ENCODE peak calls at places on chromosome 19, in four cellular contexts. One of them, this sample, is unnamed.

GRCh38 chr19:39915848-39916215 is 18.6 kb downstream of the FCGBP start:
- DNase-seq in GM23248: no peak
- DNase-seq in OCI-LY7: no peak
- DNase-seq in neural progenitor cell: no peak
- DNase-seq in this sample: no peak

GRCh38 chr19:18280247-18281081 is 958 bp downstream of the JUND start:
- DNase-seq in OCI-LY7: peak; percentile 95
- DNase-seq in GM23248: peak; percentile 85
- DNase-seq in neural progenitor cell: peak; percentile 81
- DNase-seq in this sample: peak; percentile 72

GRCh38 chr19:8569066-8569761 is 8.0 kb downstream of the MYO1F start:
- DNase-seq in GM23248: peak; percentile 97
- DNase-seq in neural progenitor cell: no peak
- DNase-seq in OCI-LY7: no peak
- DNase-seq in this sample: peak; percentile 96

GRCh38 chr19:13557756-13558398 is 51.6 kb upstream of the CACNA1A start:
- DNase-seq in GM23248: peak; percentile 6
- DNase-seq in OCI-LY7: peak; percentile 39
- DNase-seq in neural progenitor cell: peak; percentile 57
- DNase-seq in this sample: peak; percentile 44

GRCh38 chr19:58387338-58388174 is 487 bp downstream of the RPS5 start:
- DNase-seq in OCI-LY7: peak; percentile 30
- DNase-seq in GM23248: peak; percentile 34
- DNase-seq in neural progenitor cell: no peak
- DNase-seq in this sample: no peak

GRCh38 chr19:44925114-44925891 is 10.9 kb downstream of the APOC1 start:
- DNase-seq in GM23248: peak; percentile 44
- DNase-seq in neural progenitor cell: no peak
- DNase-seq in OCI-LY7: no peak
- DNase-seq in this sample: no peak

GRCh38 chr19:17107546-17108452 is 32.2 kb downstream of the MYO9B start:
- DNase-seq in GM23248: peak; percentile 99
- DNase-seq in OCI-LY7: no peak
- DNase-seq in neural progenitor cell: no peak
- DNase-seq in this sample: peak; percentile 99

GRCh38 chr19:38975214-38975860 is at the start of gene FBXO17:
- DNase-seq in OCI-LY7: no peak
- DNase-seq in GM23248: peak; percentile 88
- DNase-seq in neural progenitor cell: peak; percentile 77
- DNase-seq in this sample: no peak

GRCh38 chr19:11325544-11325943 is 13.9 kb downstream of the RAB3D start:
- DNase-seq in GM23248: no peak
- DNase-seq in OCI-LY7: no peak
- DNase-seq in neural progenitor cell: no peak
- DNase-seq in this sample: no peak

GRCh38 chr19:42412223-42412622 is 15.0 kb downstream of the LIPE start:
- DNase-seq in neural progenitor cell: peak; percentile 33
- DNase-seq in GM23248: no peak
- DNase-seq in OCI-LY7: no peak
- DNase-seq in this sample: no peak

GRCh38 chr19:41456342-41456918 is 13.5 kb downstream of the ERICH4 start:
- DNase-seq in OCI-LY7: no peak
- DNase-seq in GM23248: peak; percentile 86
- DNase-seq in neural progenitor cell: no peak
- DNase-seq in this sample: no peak

GRCh38 chr19:30898353-30899103 is 450.7 kb downstream of the TSHZ3 start:
- DNase-seq in OCI-LY7: peak; percentile 0
- DNase-seq in GM23248: no peak
- DNase-seq in neural progenitor cell: no peak
- DNase-seq in this sample: no peak

GRCh38 chr19:41025871-41026270 is 34.8 kb downstream of the CYP2B6 start:
- DNase-seq in GM23248: no peak
- DNase-seq in OCI-LY7: no peak
- DNase-seq in neural progenitor cell: peak; percentile 6
- DNase-seq in this sample: no peak

GRCh38 chr19:13622727-13623126 is 116.4 kb upstream of the CACNA1A start:
- DNase-seq in neural progenitor cell: peak; percentile 56
- DNase-seq in GM23248: no peak
- DNase-seq in OCI-LY7: no peak
- DNase-seq in this sample: no peak

GRCh38 chr19:46390121-46390858 is 23.1 kb downstream of the CCDC8 start:
- DNase-seq in OCI-LY7: no peak
- DNase-seq in neural progenitor cell: no peak
- DNase-seq in GM23248: no peak
- DNase-seq in this sample: no peak

GRCh38 chr19:49684251-49684982 is 5.0 kb upstream of the ADM5 start:
- DNase-seq in neural progenitor cell: peak; percentile 42
- DNase-seq in OCI-LY7: no peak
- DNase-seq in GM23248: peak; percentile 47
- DNase-seq in this sample: peak; percentile 35

GRCh38 chr19:49710372-49710951 is 19.5 kb downstream of the CPT1C start:
- DNase-seq in GM23248: peak; percentile 82
- DNase-seq in neural progenitor cell: no peak
- DNase-seq in OCI-LY7: no peak
- DNase-seq in this sample: peak; percentile 72

GRCh38 chr19:54045771-54046170 is 17.9 kb downstream of the VSTM1 start:
- DNase-seq in neural progenitor cell: no peak
- DNase-seq in OCI-LY7: no peak
- DNase-seq in GM23248: no peak
- DNase-seq in this sample: no peak

GRCh38 chr19:42872608-42873007 is 6.9 kb downstream of the PSG1 start:
- DNase-seq in neural progenitor cell: no peak
- DNase-seq in GM23248: no peak
- DNase-seq in OCI-LY7: no peak
- DNase-seq in this sample: no peak

GRCh38 chr19:15282311-15282705 is 50.0 kb downstream of the BRD4 start:
- DNase-seq in neural progenitor cell: no peak
- DNase-seq in OCI-LY7: no peak
- DNase-seq in GM23248: no peak
- DNase-seq in this sample: no peak

GRCh38 chr19:47225746-47226425 is 5.1 kb downstream of the BBC3 start:
- DNase-seq in neural progenitor cell: peak; percentile 96
- DNase-seq in OCI-LY7: peak; percentile 92
- DNase-seq in GM23248: peak; percentile 95
- DNase-seq in this sample: peak; percentile 81

GRCh38 chr19:28469544-28469943 is 743.4 kb downstream of the UQCRFS1 start:
- DNase-seq in OCI-LY7: no peak
- DNase-seq in GM23248: no peak
- DNase-seq in neural progenitor cell: no peak
- DNase-seq in this sample: no peak

GRCh38 chr19:42203700-42204099 is 13.8 kb downstream of the DEDD2 start:
- DNase-seq in GM23248: no peak
- DNase-seq in neural progenitor cell: no peak
- DNase-seq in OCI-LY7: no peak
- DNase-seq in this sample: no peak

GRCh38 chr19:55387736-55388497 is 2.2 kb downstream of the RPL28 start:
- DNase-seq in neural progenitor cell: no peak
- DNase-seq in OCI-LY7: no peak
- DNase-seq in GM23248: no peak
- DNase-seq in this sample: no peak

GRCh38 chr19:40387151-40387550 is 2.8 kb downstream of the HIPK4 start:
- DNase-seq in GM23248: no peak
- DNase-seq in OCI-LY7: no peak
- DNase-seq in neural progenitor cell: no peak
- DNase-seq in this sample: no peak

GRCh38 chr19:674282-675151 is 1.7 kb upstream of the FSTL3 start:
- DNase-seq in neural progenitor cell: no peak
- DNase-seq in OCI-LY7: no peak
- DNase-seq in GM23248: no peak
- DNase-seq in this sample: no peak

DNA sequence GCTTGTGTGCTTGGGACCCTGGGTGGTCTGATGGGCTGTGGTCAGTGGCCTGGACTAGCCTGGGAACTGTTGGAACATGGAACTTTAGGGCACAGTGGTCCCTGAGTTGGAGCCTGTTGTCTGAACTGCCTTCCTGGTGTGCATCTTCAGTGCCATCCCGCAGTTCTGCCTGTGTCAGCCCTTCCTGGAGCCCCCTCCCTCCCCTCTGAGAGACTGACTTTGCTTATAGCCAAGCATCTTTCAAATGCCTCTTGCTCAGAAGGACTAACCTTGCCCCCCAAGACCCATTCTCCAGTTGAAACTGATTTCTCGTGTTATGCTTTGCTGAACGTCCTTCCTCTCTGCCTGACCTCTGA is 14.3 kb downstream of the MAU2 start:
- DNase-seq in GM23248: no peak
- DNase-seq in neural progenitor cell: no peak
- DNase-seq in OCI-LY7: no peak
- DNase-seq in this sample: no peak
- H3K27ac ChIP-seq in GM23248: no peak overlapping the region
- H3K27ac ChIP-seq in neural progenitor cell: no peak overlapping the region
- H3K27ac ChIP-seq in OCI-LY7: no peak overlapping the region
- H3K27ac ChIP-seq in this sample: no peak overlapping the region

DNA sequence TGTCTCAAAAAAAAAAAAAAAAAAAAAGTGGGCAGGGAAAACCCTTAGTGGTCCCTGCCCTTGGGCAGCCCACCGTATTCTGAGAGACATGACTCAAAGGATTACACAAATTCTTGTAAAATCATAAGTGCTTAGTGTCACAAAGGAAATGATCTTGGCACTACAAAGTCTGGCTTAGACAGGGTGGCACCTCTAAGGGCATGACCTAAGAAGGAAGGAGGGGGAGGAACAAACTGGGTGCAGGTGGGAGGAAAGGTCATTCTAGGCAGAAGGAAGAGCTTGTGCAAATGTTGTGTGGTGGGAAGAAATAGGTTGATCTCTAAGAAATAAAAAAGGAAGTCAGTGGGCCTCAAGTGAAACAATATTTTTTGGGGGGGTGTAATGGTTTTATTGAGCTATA is 10.4 kb downstream of the PNPLA6 start:
- DNase-seq in OCI-LY7: no peak
- DNase-seq in GM23248: no peak
- DNase-seq in neural progenitor cell: no peak
- DNase-seq in this sample: no peak
- TF ChIP-seq EZH2phosphoT487 in OCI-LY7: no peak
- TF ChIP-seq EZH2phosphoT487 in GM23248: no peak
- TF ChIP-seq EZH2phosphoT487 in neural progenitor cell: no peak
- TF ChIP-seq EZH2phosphoT487 in this sample: no peak

GRCh38 chr19:6233051-6233826 is 46.5 kb downstream of the MLLT1 start:
- DNase-seq in GM23248: peak; percentile 75
- DNase-seq in neural progenitor cell: no peak
- DNase-seq in OCI-LY7: no peak
- DNase-seq in this sample: no peak
- H3K4me3 ChIP-seq in GM23248: peak overlapping the region; percentile 32
- H3K4me3 ChIP-seq in neural progenitor cell: no peak overlapping the region
- H3K4me3 ChIP-seq in OCI-LY7: no peak overlapping the region
- H3K4me3 ChIP-seq in this sample: no peak overlapping the region

DNA sequence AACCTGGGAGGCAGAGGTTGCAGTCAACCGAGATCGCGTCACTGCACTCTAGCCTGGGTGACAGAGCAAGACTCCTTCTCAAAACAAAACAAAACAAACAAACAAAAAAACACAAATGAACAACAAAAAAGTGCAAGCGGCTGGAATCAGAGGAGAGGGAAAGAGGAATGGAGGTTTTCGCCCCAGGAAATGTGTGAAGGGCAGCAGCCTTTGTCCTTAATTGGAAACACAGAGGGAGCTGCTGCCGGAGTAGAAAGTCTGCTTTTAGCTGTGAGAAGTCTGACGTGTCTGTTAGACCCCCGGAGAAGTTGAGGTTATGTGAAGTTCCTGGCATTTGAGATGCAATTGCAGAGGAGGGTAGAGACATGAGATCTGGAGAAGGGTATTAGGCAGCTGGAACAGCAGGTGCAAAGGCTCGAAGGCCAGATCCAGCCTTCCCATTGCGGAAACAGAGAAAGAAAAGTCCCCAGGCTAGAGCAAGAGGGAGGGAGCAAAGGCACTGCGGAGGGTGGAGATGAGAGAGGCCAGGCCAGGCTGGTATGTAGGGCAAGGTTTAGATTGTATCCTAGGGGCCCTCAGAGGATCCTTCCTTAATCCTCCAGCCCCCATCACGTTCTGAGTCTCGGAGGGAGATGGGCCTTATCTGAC is 475 bp downstream of the TMIGD2 start:
- DNase-seq in neural progenitor cell: peak; percentile 32
- DNase-seq in GM23248: no peak
- DNase-seq in OCI-LY7: no peak
- DNase-seq in this sample: no peak
- H3K27ac ChIP-seq in neural progenitor cell: peak overlapping the region; percentile 63
- H3K27ac ChIP-seq in GM23248: no peak overlapping the region
- H3K27ac ChIP-seq in OCI-LY7: no peak overlapping the region
- H3K27ac ChIP-seq in this sample: no peak overlapping the region

DNA sequence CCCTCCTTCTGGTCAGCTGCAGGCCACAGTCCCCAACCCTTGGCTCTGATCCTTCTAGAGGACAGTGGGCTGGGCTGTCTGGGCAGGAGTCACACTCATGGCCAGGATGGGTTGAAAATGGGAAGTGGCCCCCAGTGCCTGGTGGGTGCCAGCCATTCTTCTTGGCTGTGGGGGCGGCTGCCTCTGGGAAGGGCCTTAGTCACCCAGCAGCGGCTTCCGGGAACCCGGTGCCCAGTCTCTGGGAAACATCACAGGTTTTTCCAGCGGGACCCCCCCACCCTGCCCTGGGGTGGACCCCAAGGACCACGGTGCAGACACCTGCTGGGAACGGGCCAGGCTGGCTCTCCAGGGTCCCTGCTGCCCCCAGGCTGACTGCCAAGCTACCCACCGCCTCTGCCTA is 27.3 kb upstream of the SLC7A10 start:
- DNase-seq in neural progenitor cell: no peak
- DNase-seq in OCI-LY7: no peak
- DNase-seq in GM23248: no peak
- DNase-seq in this sample: no peak
- TF ChIP-seq EZH2phosphoT487 in neural progenitor cell: no peak
- TF ChIP-seq EZH2phosphoT487 in OCI-LY7: no peak
- TF ChIP-seq EZH2phosphoT487 in GM23248: no peak
- TF ChIP-seq EZH2phosphoT487 in this sample: no peak

GRCh38 chr19:3604987-3605343 is 1.7 kb downstream of the TBXA2R start:
- DNase-seq in OCI-LY7: peak; percentile 40
- DNase-seq in neural progenitor cell: no peak
- DNase-seq in GM23248: no peak
- DNase-seq in this sample: no peak

GRCh38 chr19:3605361-3605760 is 1.3 kb downstream of the TBXA2R start:
- DNase-seq in GM23248: no peak
- DNase-seq in neural progenitor cell: no peak
- DNase-seq in OCI-LY7: no peak
- DNase-seq in this sample: no peak

GRCh38 chr19:3606690-3607289 is at the start of gene TBXA2R:
- DNase-seq in neural progenitor cell: peak; percentile 64
- DNase-seq in OCI-LY7: peak; percentile 27
- DNase-seq in GM23248: peak; percentile 86
- DNase-seq in this sample: peak; percentile 59

GRCh38 chr19:3605770-3606169 is 905 bp downstream of the TBXA2R start:
- DNase-seq in neural progenitor cell: no peak
- DNase-seq in OCI-LY7: no peak
- DNase-seq in GM23248: no peak
- DNase-seq in this sample: no peak

DNA sequence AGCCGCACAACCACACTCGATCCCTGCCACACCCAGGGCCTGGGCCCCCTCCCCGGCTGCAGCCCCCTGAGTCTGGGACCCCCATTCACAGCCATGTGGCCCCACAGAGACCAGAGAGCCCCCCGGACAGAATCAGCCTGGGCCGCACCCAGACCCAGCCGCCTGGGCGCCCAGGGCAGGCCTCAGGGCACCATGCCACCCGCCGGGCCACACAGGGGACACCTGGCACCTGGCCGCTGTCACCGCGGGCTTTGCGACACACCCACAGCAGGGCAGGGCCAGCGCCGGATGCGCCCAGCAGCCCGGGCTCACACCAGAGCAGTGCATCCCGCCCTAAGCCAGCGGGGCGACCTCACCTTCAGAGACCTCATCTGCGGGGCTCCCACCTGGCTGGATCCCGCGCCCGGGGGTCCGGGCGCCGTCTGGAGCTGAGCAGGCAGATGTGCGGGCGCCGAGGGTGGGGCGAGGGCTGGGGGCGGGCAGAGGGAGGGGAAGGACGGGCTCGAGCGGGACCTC is 443 bp downstream of the TBXA2R start:
- DNase-seq in OCI-LY7: no peak
- DNase-seq in neural progenitor cell: peak; percentile 51
- DNase-seq in GM23248: peak; percentile 37
- DNase-seq in this sample: peak; percentile 35
- H3K4me3 ChIP-seq in OCI-LY7: no peak overlapping the region
- H3K4me3 ChIP-seq in neural progenitor cell: peak overlapping the region; percentile 40
- H3K4me3 ChIP-seq in GM23248: peak overlapping the region; percentile 70
- H3K4me3 ChIP-seq in this sample: peak overlapping the region; percentile 66